ENCODE peak calls at places on chromosomes 7 and 10, in five cellular contexts. T, G, D, V and N are unnamed samples.

GRCh38 chr10:3419719-3420495 is 247.3 kb upstream of the PITRM1 start:
- DNase-seq in T (no peak), G (no peak), D (no peak), V (no peak), N (no peak)

GRCh38 chr7:29369909-29370488 is 175.4 kb downstream of the CHN2 start:
- DNase-seq in T (no peak), G (no peak), D (no peak), V (no peak), N (no peak)

GRCh38 chr10:112361951-112362770 is 11.8 kb upstream of the ACSL5 start:
- DNase-seq in T (no peak), G (no peak), D (no peak), V (no peak), N (no peak)

GRCh38 chr10:77667426-77668324 is 30.1 kb upstream of the KCNMA1 start:
- DNase-seq in T (no peak), G (no peak), D (no peak), V (no peak), N (no peak)

GRCh38 chr7:100568936-100569844 is 4.5 kb downstream of the SAP25 start:
- DNase-seq in T (peak), G (peak), D (peak), V (peak), N (peak)

GRCh38 chr7:66250711-66251110 is 45.6 kb downstream of the TPST1 start:
- DNase-seq in T (no peak), G (no peak), D (no peak), V (no peak), N (no peak)

GRCh38 chr7:79282882-79283602 is 170.4 kb downstream of the MAGI2 start:
- DNase-seq in T (no peak), G (no peak), D (no peak), V (no peak), N (no peak)

GRCh38 chr7:137577184-137577583 is 233.7 kb upstream of the PTN start:
- DNase-seq in T (no peak), G (no peak), D (no peak), V (no peak), N (no peak)

GRCh38 chr7:68691261-68692216 is 906.7 kb upstream of the AUTS2 start:
- DNase-seq in T (no peak), G (no peak), D (no peak), V (no peak), N (no peak)

GRCh38 chr7:98199131-98199530 is 12.1 kb upstream of the BHLHA15 start:
- DNase-seq in T (no peak), G (no peak), D (no peak), V (no peak), N (no peak)

GRCh38 chr7:104603957-104604356 is 275.6 kb downstream of the LHFPL3 start:
- DNase-seq in T (no peak), G (no peak), D (no peak), V (no peak), N (no peak)

GRCh38 chr10:97503413-97503812 is 4.7 kb downstream of the UBTD1 start:
- DNase-seq in T (no peak), G (no peak), D (no peak), V (no peak), N (no peak)

GRCh38 chr7:151888079-151888673 is 11.3 kb upstream of the PRKAG2 start:
- DNase-seq in T (no peak), G (no peak), D (no peak), V (no peak), N (no peak)

GRCh38 chr7:146652176-146652575 is 535.6 kb downstream of the CNTNAP2 start:
- DNase-seq in T (no peak), G (no peak), D (no peak), V (no peak), N (no peak)

GRCh38 chr7:109873296-109873695 is 1217.6 kb upstream of the LRRN3 start:
- DNase-seq in T (no peak), G (no peak), D (no peak), V (no peak), N (no peak)

GRCh38 chr10:47121336-47121735 is 178.7 kb upstream of the GDF10 start:
- DNase-seq in T (no peak), G (no peak), D (no peak), V (no peak), N (no peak)

GRCh38 chr10:123848564-123849457 is 42.8 kb downstream of the CPXM2 start:
- DNase-seq in T (no peak), G (no peak), D (no peak), V (no peak), N (no peak)

GRCh38 chr10:124740374-124741280 is 3.6 kb downstream of the FAM53B start:
- DNase-seq in T (no peak), G (no peak), D (no peak), V (no peak), N (no peak)

GRCh38 chr7:150755473-150756099 is 18.4 kb downstream of the GIMAP5 start:
- DNase-seq in T (no peak), G (peak), D (peak), V (peak), N (no peak)

GRCh38 chr7:135853499-135853898 is 104.9 kb upstream of the FAM180A start:
- DNase-seq in T (no peak), G (no peak), D (no peak), V (no peak), N (no peak)

GRCh38 chr10:113139695-113140094 is 189.6 kb downstream of the TCF7L2 start:
- DNase-seq in T (no peak), G (no peak), D (no peak), V (no peak), N (no peak)

GRCh38 chr10:114802177-114802576 is 19.4 kb upstream of the FHIP2A start:
- DNase-seq in T (no peak), G (no peak), D (no peak), V (no peak), N (no peak)

GRCh38 chr10:6280291-6280690 is 77.6 kb downstream of the PFKFB3 start:
- DNase-seq in T (no peak), G (no peak), D (no peak), V (no peak), N (no peak)